ENCODE peak calls at places on chromosomes 3 and 15, in five cellular contexts. X is HepG2, H is K562, F is upper lobe of left lung, R is GM12878. L is an unnamed sample.

GRCh38 chr15:57156210-57156887 is 220.0 kb upstream of the CGNL1 start:
- ATAC-seq in X (no peak), R (no peak), F (no peak), H (no peak), L (peak; percentile 22)

GRCh38 chr15:89472785-89473256 is 23.6 kb downstream of the RHCG start:
- ATAC-seq in F (peak; percentile 41), H (peak; percentile 99), X (peak; percentile 96), R (peak; percentile 99), L (no peak)

GRCh38 chr3:115537669-115538068 is 85.6 kb upstream of the GAP43 start:
- ATAC-seq in R (no peak), H (no peak), F (no peak), X (no peak), L (no peak)

GRCh38 chr3:122774564-122774963 is 19.1 kb downstream of the HSPBAP1 start:
- ATAC-seq in R (peak; percentile 32), F (no peak), H (peak; percentile 43), X (no peak), L (no peak)

GRCh38 chr3:177109688-177110087 is 87.6 kb downstream of the TBL1XR1 start:
- ATAC-seq in R (peak; percentile 65), F (peak; percentile 26), X (no peak), H (peak; percentile 69), L (no peak)

GRCh38 chr15:37218351-37218916 is 118.1 kb upstream of the MEIS2 start:
- ATAC-seq in R (peak; percentile 38), F (no peak), H (no peak), X (no peak), L (no peak)

GRCh38 chr3:105490045-105490444 is 123.3 kb downstream of the ALCAM start:
- ATAC-seq in X (no peak), H (no peak), F (no peak), R (no peak), L (no peak)

GRCh38 chr3:82595530-82595929 is 834.1 kb upstream of the GBE1 start:
- ATAC-seq in H (no peak), X (no peak), R (no peak), F (no peak), L (no peak)

GRCh38 chr15:100733786-100734185 is 131.4 kb downstream of the ASB7 start:
- ATAC-seq in X (no peak), R (no peak), H (no peak), F (peak; percentile 41), L (no peak)

GRCh38 chr3:158420654-158421396 is 150.2 kb upstream of the MLF1 start:
- ATAC-seq in X (no peak), F (no peak), H (no peak), R (peak; percentile 91), L (no peak)

GRCh38 chr3:156576887-156577427 is 22.0 kb upstream of the SSR3 start:
- ATAC-seq in R (no peak), X (peak; percentile 39), F (peak; percentile 65), H (peak; percentile 50), L (peak; percentile 36)

GRCh38 chr3:11236588-11237461 is 35.4 kb upstream of the ATG7 start:
- ATAC-seq in H (peak; percentile 96), X (peak; percentile 79), F (peak; percentile 67), R (peak; percentile 96), L (peak; percentile 71)

GRCh38 chr3:71465371-71466007 is 118.0 kb downstream of the FOXP1 start:
- ATAC-seq in X (no peak), F (no peak), R (no peak), H (no peak), L (no peak)

GRCh38 chr3:143140550-143140949 is 21.0 kb downstream of the CHST2 start:
- ATAC-seq in F (no peak), H (peak; percentile 58), R (no peak), X (no peak), L (no peak)

GRCh38 chr3:170566413-170566812 is 19.5 kb downstream of the SLC7A14 start:
- ATAC-seq in R (no peak), F (no peak), X (no peak), H (no peak), L (no peak)

GRCh38 chr3:128334766-128335165 is 131.9 kb downstream of the DNAJB8 start:
- ATAC-seq in F (no peak), R (no peak), H (no peak), X (no peak), L (no peak)

GRCh38 chr3:161066926-161067325 is 38.2 kb downstream of the B3GALNT1 start:
- ATAC-seq in H (peak; percentile 51), X (no peak), R (no peak), F (no peak), L (no peak)

DNA sequence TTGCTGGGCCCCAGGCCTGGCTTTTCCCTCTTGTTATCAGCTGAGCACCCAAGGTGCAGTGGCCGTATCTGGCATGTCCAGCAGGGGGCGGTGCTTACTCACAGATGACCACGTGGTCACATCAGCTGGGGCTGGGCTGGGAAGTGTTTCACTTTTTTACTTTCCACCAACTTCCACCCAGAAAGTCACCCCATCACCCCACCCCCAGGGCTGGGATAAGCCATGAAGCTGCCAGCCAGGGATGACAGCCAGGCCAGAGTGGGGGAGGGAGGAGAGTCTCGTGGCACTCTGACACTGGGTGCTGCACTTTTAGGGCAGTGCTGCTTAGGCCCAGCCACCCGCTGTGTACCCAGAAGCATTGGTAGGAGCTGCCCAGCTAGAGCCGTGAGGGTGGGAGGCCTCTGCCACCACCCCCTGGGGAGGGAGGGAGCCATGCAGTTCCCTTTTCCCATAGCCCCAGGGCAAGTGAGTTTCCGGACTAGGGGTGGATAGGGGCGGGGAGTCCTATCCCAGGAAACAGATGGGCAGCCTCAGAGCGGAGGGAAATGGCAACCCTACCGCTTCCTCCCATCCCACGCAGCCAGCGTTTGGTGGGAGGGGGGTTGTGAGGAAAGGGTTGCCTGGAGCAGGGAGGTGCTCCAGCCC is 6.1 kb downstream of the PPCDC start:
- ATAC-seq in H (peak; percentile 95), X (peak; percentile 90), F (peak; percentile 94), R (peak; percentile 90), L (peak; percentile 85)
- TF ChIP-seq EP300 in H (peak; percentile 33), X (no peak), F (no peak), R (no peak), L (no peak)

GRCh38 chr3:150084128-150084527 is 113.4 kb upstream of the PFN2 start:
- ATAC-seq in R (no peak), X (no peak), F (no peak), H (no peak), L (no peak)
- H3K4me3 ChIP-seq in R (no peak overlapping the region), X (no peak overlapping the region), F (peak overlapping the region; percentile 7), H (no peak overlapping the region), L (no peak overlapping the region)

GRCh38 chr15:79089331-79089889 is 1.2 kb downstream of the RASGRF1 start:
- ATAC-seq in X (peak; percentile 17), F (no peak), H (no peak), R (no peak), L (no peak)
- H3K27me3 ChIP-seq in X (peaks cover 2% of the 10 kb centered on the region), F (peaks cover 24% of the 10 kb centered on the region), H (peaks cover 61% of the 10 kb centered on the region), R (peaks cover 15% of the 10 kb centered on the region), L (peaks cover 92% of the 10 kb centered on the region)

GRCh38 chr3:24344784-24345439 is 149.7 kb downstream of the THRB start:
- ATAC-seq in R (no peak), H (no peak), F (no peak), X (no peak), L (no peak)
- TF ChIP-seq EP300 in R (no peak), H (no peak), F (no peak), X (no peak), L (no peak)